ENCODE peak calls at places on chromosomes 1 and 21, in six cellular contexts. One of them, this sample, is unnamed. For H3K4me1, the result is how much of the 10 kb centered on the place peaks cover.

GRCh38 chr1:26582836-26583460 is 53.4 kb downstream of the RPS6KA1 start:
- DNase-seq in esophagus squamous epithelium: no peak
- DNase-seq in lower lobe of right lung: peak
- DNase-seq in A549: no peak
- DNase-seq in neural progenitor cell: no peak
- DNase-seq in CD8-positive, alpha-beta memory T cell: no peak
- DNase-seq in this sample: no peak

GRCh38 chr1:211684331-211684730 is 8.9 kb upstream of the NEK2 start:
- DNase-seq in A549: no peak
- DNase-seq in esophagus squamous epithelium: no peak
- DNase-seq in CD8-positive, alpha-beta memory T cell: no peak
- DNase-seq in neural progenitor cell: no peak
- DNase-seq in lower lobe of right lung: no peak
- DNase-seq in this sample: no peak

GRCh38 chr1:1758059-1758621 is 20.1 kb downstream of the NADK start:
- DNase-seq in CD8-positive, alpha-beta memory T cell: no peak
- DNase-seq in esophagus squamous epithelium: no peak
- DNase-seq in A549: no peak
- DNase-seq in lower lobe of right lung: peak
- DNase-seq in neural progenitor cell: no peak
- DNase-seq in this sample: peak

GRCh38 chr21:43864313-43864805 is 664 bp upstream of the AGPAT3 start:
- DNase-seq in neural progenitor cell: peak
- DNase-seq in esophagus squamous epithelium: no peak
- DNase-seq in CD8-positive, alpha-beta memory T cell: no peak
- DNase-seq in A549: peak
- DNase-seq in lower lobe of right lung: peak
- DNase-seq in this sample: peak

GRCh38 chr21:44370027-44370735 is 16.8 kb downstream of the TRPM2 start:
- DNase-seq in A549: peak
- DNase-seq in esophagus squamous epithelium: no peak
- DNase-seq in neural progenitor cell: peak
- DNase-seq in CD8-positive, alpha-beta memory T cell: no peak
- DNase-seq in lower lobe of right lung: no peak
- DNase-seq in this sample: peak

GRCh38 chr1:202944438-202944921 is 13.6 kb downstream of the ADIPOR1 start:
- DNase-seq in esophagus squamous epithelium: no peak
- DNase-seq in neural progenitor cell: no peak
- DNase-seq in CD8-positive, alpha-beta memory T cell: no peak
- DNase-seq in A549: no peak
- DNase-seq in lower lobe of right lung: no peak
- DNase-seq in this sample: no peak

GRCh38 chr1:90371106-90371813 is 345.8 kb downstream of the BARHL2 start:
- DNase-seq in CD8-positive, alpha-beta memory T cell: no peak
- DNase-seq in A549: no peak
- DNase-seq in lower lobe of right lung: no peak
- DNase-seq in neural progenitor cell: no peak
- DNase-seq in esophagus squamous epithelium: no peak
- DNase-seq in this sample: no peak

GRCh38 chr1:153842006-153842471 is 66.8 kb downstream of the SLC27A3 start:
- DNase-seq in lower lobe of right lung: no peak
- DNase-seq in A549: no peak
- DNase-seq in esophagus squamous epithelium: no peak
- DNase-seq in neural progenitor cell: no peak
- DNase-seq in CD8-positive, alpha-beta memory T cell: no peak
- DNase-seq in this sample: no peak

GRCh38 chr1:16076871-16077250 is 3.4 kb upstream of the FAM131C start:
- DNase-seq in neural progenitor cell: no peak
- DNase-seq in esophagus squamous epithelium: no peak
- DNase-seq in lower lobe of right lung: no peak
- DNase-seq in A549: no peak
- DNase-seq in CD8-positive, alpha-beta memory T cell: no peak
- DNase-seq in this sample: no peak

GRCh38 chr1:32066489-32066873 is 6.3 kb upstream of the TMEM39B start:
- DNase-seq in CD8-positive, alpha-beta memory T cell: no peak
- DNase-seq in esophagus squamous epithelium: peak
- DNase-seq in neural progenitor cell: no peak
- DNase-seq in lower lobe of right lung: peak
- DNase-seq in A549: no peak
- DNase-seq in this sample: peak
- H3K4me1 ChIP-seq in CD8-positive, alpha-beta memory T cell: under half
- H3K4me1 ChIP-seq in esophagus squamous epithelium: under half
- H3K4me1 ChIP-seq in neural progenitor cell: under half
- H3K4me1 ChIP-seq in lower lobe of right lung: under half
- H3K4me1 ChIP-seq in A549: under half
- H3K4me1 ChIP-seq in this sample: under half

DNA sequence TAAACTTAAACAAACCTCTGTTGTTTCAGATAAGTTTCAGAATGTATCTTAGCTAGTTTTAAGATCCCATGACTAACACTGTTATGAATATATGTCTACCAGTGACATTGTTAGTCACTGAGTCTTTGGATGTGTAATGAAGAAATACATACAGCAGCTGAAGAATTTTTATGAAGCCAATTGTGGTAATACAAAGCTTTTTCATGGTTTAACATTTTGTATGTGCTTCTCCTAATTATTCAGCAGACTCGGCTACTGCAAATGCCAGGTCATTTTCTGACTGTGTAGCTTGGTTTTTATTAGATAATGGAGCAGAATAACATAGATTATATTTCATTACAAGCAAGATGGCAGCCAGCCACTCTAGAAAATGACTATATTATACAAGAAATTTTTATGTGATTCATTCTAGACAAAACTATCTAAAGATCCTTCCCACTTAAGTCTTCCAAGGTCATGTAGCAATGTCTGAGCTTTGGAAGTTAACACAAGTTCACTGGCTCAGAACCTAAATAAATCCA is 147.8 kb downstream of the TNFSF18 start:
- DNase-seq in esophagus squamous epithelium: no peak
- DNase-seq in A549: no peak
- DNase-seq in neural progenitor cell: no peak
- DNase-seq in CD8-positive, alpha-beta memory T cell: no peak
- DNase-seq in lower lobe of right lung: no peak
- DNase-seq in this sample: no peak
- H3K27ac ChIP-seq in esophagus squamous epithelium: no peak
- H3K27ac ChIP-seq in A549: peak
- H3K27ac ChIP-seq in neural progenitor cell: no peak
- H3K27ac ChIP-seq in CD8-positive, alpha-beta memory T cell: no peak
- H3K27ac ChIP-seq in lower lobe of right lung: no peak
- H3K27ac ChIP-seq in this sample: no peak

GRCh38 chr1:8198522-8198921 is 119.4 kb upstream of the SLC45A1 start:
- DNase-seq in CD8-positive, alpha-beta memory T cell: no peak
- DNase-seq in esophagus squamous epithelium: no peak
- DNase-seq in A549: no peak
- DNase-seq in neural progenitor cell: no peak
- DNase-seq in lower lobe of right lung: peak
- DNase-seq in this sample: no peak
- H3K4me1 ChIP-seq in CD8-positive, alpha-beta memory T cell: under half
- H3K4me1 ChIP-seq in esophagus squamous epithelium: under half
- H3K4me1 ChIP-seq in A549: half or more
- H3K4me1 ChIP-seq in neural progenitor cell: under half
- H3K4me1 ChIP-seq in lower lobe of right lung: under half
- H3K4me1 ChIP-seq in this sample: under half

GRCh38 chr1:204334455-204334854 is 25.3 kb downstream of the PLEKHA6 start:
- DNase-seq in CD8-positive, alpha-beta memory T cell: no peak
- DNase-seq in lower lobe of right lung: no peak
- DNase-seq in neural progenitor cell: no peak
- DNase-seq in A549: no peak
- DNase-seq in esophagus squamous epithelium: no peak
- DNase-seq in this sample: no peak

GRCh38 chr1:204331275-204331674 is 28.5 kb downstream of the PLEKHA6 start:
- DNase-seq in neural progenitor cell: no peak
- DNase-seq in lower lobe of right lung: peak
- DNase-seq in CD8-positive, alpha-beta memory T cell: no peak
- DNase-seq in A549: no peak
- DNase-seq in esophagus squamous epithelium: no peak
- DNase-seq in this sample: peak

GRCh38 chr1:204335533-204335932 is 24.2 kb downstream of the PLEKHA6 start:
- DNase-seq in CD8-positive, alpha-beta memory T cell: no peak
- DNase-seq in lower lobe of right lung: no peak
- DNase-seq in A549: no peak
- DNase-seq in neural progenitor cell: no peak
- DNase-seq in esophagus squamous epithelium: no peak
- DNase-seq in this sample: no peak

GRCh38 chr1:204335085-204335484 is 24.6 kb downstream of the PLEKHA6 start:
- DNase-seq in CD8-positive, alpha-beta memory T cell: no peak
- DNase-seq in esophagus squamous epithelium: no peak
- DNase-seq in lower lobe of right lung: no peak
- DNase-seq in neural progenitor cell: no peak
- DNase-seq in A549: no peak
- DNase-seq in this sample: no peak

GRCh38 chr1:204331847-204332487 is 27.8 kb downstream of the PLEKHA6 start:
- DNase-seq in esophagus squamous epithelium: no peak
- DNase-seq in neural progenitor cell: no peak
- DNase-seq in lower lobe of right lung: no peak
- DNase-seq in A549: no peak
- DNase-seq in CD8-positive, alpha-beta memory T cell: no peak
- DNase-seq in this sample: peak
- H3K27ac ChIP-seq in esophagus squamous epithelium: peak
- H3K27ac ChIP-seq in neural progenitor cell: no peak
- H3K27ac ChIP-seq in lower lobe of right lung: no peak
- H3K27ac ChIP-seq in A549: peak
- H3K27ac ChIP-seq in CD8-positive, alpha-beta memory T cell: no peak
- H3K27ac ChIP-seq in this sample: peak

DNA sequence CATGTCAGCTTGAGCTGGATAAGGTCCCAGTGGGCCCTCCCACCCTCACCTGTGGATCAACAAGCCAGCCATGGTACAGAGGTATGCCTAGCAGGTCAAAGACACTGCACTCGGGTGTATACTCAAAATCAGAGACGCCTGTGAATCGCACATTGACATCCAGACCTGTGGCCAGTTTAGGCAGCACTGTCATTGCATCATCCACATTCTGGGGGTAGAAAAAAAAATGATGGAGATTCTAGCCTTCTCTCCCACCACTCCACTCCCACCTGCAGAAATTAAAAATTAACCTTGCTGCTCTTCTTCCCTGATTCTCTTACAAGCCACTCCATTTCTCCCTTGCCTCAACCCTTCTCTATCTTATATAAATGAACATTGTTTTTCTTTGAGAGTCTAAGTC is 6.3 kb downstream of the MINDY1 start:
- DNase-seq in neural progenitor cell: no peak
- DNase-seq in esophagus squamous epithelium: no peak
- DNase-seq in CD8-positive, alpha-beta memory T cell: no peak
- DNase-seq in A549: no peak
- DNase-seq in lower lobe of right lung: no peak
- DNase-seq in this sample: no peak
- H3K4me1 ChIP-seq in neural progenitor cell: under half
- H3K4me1 ChIP-seq in esophagus squamous epithelium: under half
- H3K4me1 ChIP-seq in CD8-positive, alpha-beta memory T cell: half or more
- H3K4me1 ChIP-seq in A549: under half
- H3K4me1 ChIP-seq in lower lobe of right lung: half or more
- H3K4me1 ChIP-seq in this sample: half or more

DNA sequence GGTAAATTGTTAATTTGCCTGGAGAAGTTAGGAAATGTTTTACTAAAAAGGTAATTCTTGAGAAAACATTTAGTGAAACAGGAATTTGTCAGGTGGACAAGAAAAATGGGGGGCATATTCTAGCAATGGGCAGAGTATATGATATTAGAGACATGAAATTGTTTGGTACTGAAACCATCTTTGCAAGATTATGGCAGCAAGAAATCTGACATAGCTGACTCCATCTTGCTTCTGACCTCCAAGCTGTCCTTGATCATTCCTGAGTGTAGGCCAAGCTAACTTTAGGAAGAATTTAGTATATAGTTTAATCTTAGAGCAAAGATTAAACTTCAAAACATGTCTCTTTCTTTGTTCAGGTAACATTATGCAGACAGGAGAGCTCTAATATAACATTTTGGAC is 14.0 kb upstream of the SAMSN1 start:
- DNase-seq in neural progenitor cell: no peak
- DNase-seq in CD8-positive, alpha-beta memory T cell: no peak
- DNase-seq in esophagus squamous epithelium: no peak
- DNase-seq in lower lobe of right lung: no peak
- DNase-seq in A549: no peak
- DNase-seq in this sample: no peak
- H3K27ac ChIP-seq in neural progenitor cell: no peak
- H3K27ac ChIP-seq in CD8-positive, alpha-beta memory T cell: no peak
- H3K27ac ChIP-seq in esophagus squamous epithelium: no peak
- H3K27ac ChIP-seq in lower lobe of right lung: no peak
- H3K27ac ChIP-seq in A549: no peak
- H3K27ac ChIP-seq in this sample: no peak

GRCh38 chr1:248592655-248593054 is 4.8 kb downstream of the OR2T10 start:
- DNase-seq in lower lobe of right lung: no peak
- DNase-seq in CD8-positive, alpha-beta memory T cell: no peak
- DNase-seq in neural progenitor cell: no peak
- DNase-seq in esophagus squamous epithelium: no peak
- DNase-seq in A549: no peak
- DNase-seq in this sample: no peak
- H3K4me1 ChIP-seq in lower lobe of right lung: under half
- H3K4me1 ChIP-seq in CD8-positive, alpha-beta memory T cell: under half
- H3K4me1 ChIP-seq in neural progenitor cell: under half
- H3K4me1 ChIP-seq in esophagus squamous epithelium: under half
- H3K4me1 ChIP-seq in A549: under half
- H3K4me1 ChIP-seq in this sample: under half

DNA sequence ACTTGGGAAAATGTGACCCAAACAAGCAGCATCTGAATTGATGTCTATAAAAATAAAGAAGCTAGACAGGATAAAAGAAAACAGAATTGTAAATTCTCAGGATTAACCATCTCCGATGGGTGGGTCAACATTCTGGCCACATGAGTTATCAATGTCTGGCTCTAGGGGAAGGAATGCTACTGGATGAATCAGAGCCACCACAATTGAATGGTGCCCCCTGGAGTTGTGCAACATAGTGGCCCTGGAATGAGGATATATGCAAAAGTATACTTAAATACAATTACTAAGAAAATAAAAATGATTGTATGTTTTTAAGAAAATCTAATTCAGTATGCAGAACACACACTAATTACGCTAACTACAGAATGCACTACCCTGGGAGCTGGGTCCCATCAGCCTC is 185.6 kb downstream of the TGFBR3 start:
- DNase-seq in CD8-positive, alpha-beta memory T cell: no peak
- DNase-seq in esophagus squamous epithelium: no peak
- DNase-seq in neural progenitor cell: no peak
- DNase-seq in lower lobe of right lung: no peak
- DNase-seq in A549: no peak
- DNase-seq in this sample: no peak
- H3K27ac ChIP-seq in CD8-positive, alpha-beta memory T cell: no peak
- H3K27ac ChIP-seq in esophagus squamous epithelium: peak
- H3K27ac ChIP-seq in neural progenitor cell: no peak
- H3K27ac ChIP-seq in lower lobe of right lung: no peak
- H3K27ac ChIP-seq in A549: no peak
- H3K27ac ChIP-seq in this sample: peak

This sample was measured in stomach.